ENCODE peak calls at places on chromosome 19, in seven cellular contexts. B is psoas muscle, H is A549, V is retinal pigment epithelial cell, C is astrocyte of the spinal cord, P is GM13976, Y is RWPE1. I is an unnamed sample.

GRCh38 chr19:39557791-39558622 is 18.0 kb upstream of the EID2 start:
- DNase-seq in B (no peak), H (no peak), V (no peak), C (peak; percentile 6), P (peak; percentile 34), Y (no peak), I (peak; percentile 30)

GRCh38 chr19:30214651-30215051 is 157.5 kb upstream of the ZNF536 start:
- DNase-seq in B (no peak), H (no peak), V (no peak), C (no peak), P (no peak), Y (no peak), I (peak; percentile 48)

GRCh38 chr19:57359300-57359699 is 4.1 kb upstream of the TRAPPC2B start:
- DNase-seq in B (no peak), H (no peak), V (no peak), C (no peak), P (no peak), Y (no peak), I (no peak)

GRCh38 chr19:3162418-3163229 is 15.9 kb upstream of the S1PR4 start:
- DNase-seq in B (no peak), H (peak; percentile 53), V (no peak), C (no peak), P (no peak), Y (peak; percentile 79), I (peak; percentile 72)

GRCh38 chr19:35727053-35727955 is 9.5 kb downstream of the KMT2B start:
- DNase-seq in B (no peak), H (no peak), V (no peak), C (no peak), P (no peak), Y (no peak), I (no peak)

GRCh38 chr19:12793290-12794195 is 2.3 kb downstream of the JUNB start:
- DNase-seq in B (peak; percentile 94), H (peak; percentile 78), V (peak; percentile 75), C (peak; percentile 96), P (peak; percentile 94), Y (peak; percentile 92), I (peak; percentile 94)

GRCh38 chr19:38736036-38736412 is 8.2 kb downstream of the CAPN12 start:
- DNase-seq in B (no peak), H (peak; percentile 80), V (no peak), C (no peak), P (peak; percentile 81), Y (no peak), I (peak; percentile 88)

GRCh38 chr19:38635483-38636399 is 11.7 kb upstream of the ACTN4 start:
- DNase-seq in B (no peak), H (no peak), V (no peak), C (no peak), P (no peak), Y (no peak), I (no peak)

GRCh38 chr19:36489920-36490415 is 607 bp upstream of the ZNF566 start:
- DNase-seq in B (no peak), H (peak; percentile 96), V (peak; percentile 88), C (no peak), P (peak; percentile 83), Y (peak; percentile 86), I (peak; percentile 82)

GRCh38 chr19:50272263-50272897 is 56.8 kb downstream of the KCNC3 start:
- DNase-seq in B (no peak), H (no peak), V (no peak), C (no peak), P (no peak), Y (no peak), I (no peak)

GRCh38 chr19:3617463-3617862 is 9.1 kb downstream of the CACTIN start:
- DNase-seq in B (no peak), H (no peak), V (no peak), C (no peak), P (no peak), Y (no peak), I (peak; percentile 32)

GRCh38 chr19:13441810-13442512 is 64.3 kb downstream of the CACNA1A start:
- DNase-seq in B (no peak), H (no peak), V (no peak), C (peak; percentile 44), P (peak; percentile 52), Y (peak; percentile 58), I (peak; percentile 58)

GRCh38 chr19:33397536-33398360 is 24.2 kb downstream of the CEBPG start:
- DNase-seq in B (no peak), H (no peak), V (no peak), C (no peak), P (no peak), Y (no peak), I (no peak)

GRCh38 chr19:18123819-18124218 is 26.2 kb downstream of the MAST3 start:
- DNase-seq in B (no peak), H (no peak), V (no peak), C (no peak), P (no peak), Y (no peak), I (no peak)

GRCh38 chr19:19224852-19225494 is 13.2 kb downstream of the NCAN start:
- DNase-seq in B (peak; percentile 60), H (peak; percentile 92), V (no peak), C (peak; percentile 16), P (peak; percentile 92), Y (peak; percentile 84), I (peak; percentile 85)

GRCh38 chr19:15810335-15810734 is 5.1 kb downstream of the OR10H1 start:
- DNase-seq in B (no peak), H (no peak), V (no peak), C (no peak), P (no peak), Y (peak; percentile 55), I (no peak)

GRCh38 chr19:4032436-4032835 is 24.9 kb downstream of the PIAS4 start:
- DNase-seq in B (no peak), H (no peak), V (no peak), C (no peak), P (no peak), Y (no peak), I (no peak)

GRCh38 chr19:37218592-37218935 is 550 bp downstream of the ZNF383 start:
- DNase-seq in B (no peak), H (no peak), V (no peak), C (peak; percentile 25), P (no peak), Y (no peak), I (peak; percentile 71)

GRCh38 chr19:13985771-13986347 is 20.3 kb downstream of the RFX1 start:
- DNase-seq in B (no peak), H (no peak), V (no peak), C (no peak), P (no peak), Y (no peak), I (peak; percentile 36)

GRCh38 chr19:11284535-11284934 is 11.4 kb upstream of the TSPAN16 start:
- DNase-seq in B (no peak), H (no peak), V (no peak), C (peak; percentile 35), P (no peak), Y (no peak), I (no peak)

GRCh38 chr19:11286312-11286974 is 9.5 kb upstream of the TSPAN16 start:
- DNase-seq in B (no peak), H (no peak), V (no peak), C (peak; percentile 19), P (peak; percentile 31), Y (no peak), I (peak; percentile 10)

GRCh38 chr19:11291415-11291814 is 4.5 kb upstream of the TSPAN16 start:
- DNase-seq in B (no peak), H (no peak), V (no peak), C (no peak), P (no peak), Y (no peak), I (no peak)

GRCh38 chr19:11291991-11292390 is 4.0 kb upstream of the TSPAN16 start:
- DNase-seq in B (no peak), H (no peak), V (no peak), C (no peak), P (no peak), Y (no peak), I (peak; percentile 25)

GRCh38 chr19:11288349-11288748 is 7.6 kb upstream of the TSPAN16 start:
- DNase-seq in B (no peak), H (peak; percentile 25), V (no peak), C (peak; percentile 33), P (peak; percentile 34), Y (peak; percentile 39), I (no peak)
- TF ChIP-seq CTCF in B (peak; percentile 27), H (no peak), V (peak; percentile 71), C (peak; percentile 71), P (no peak), Y (peak; percentile 36), I (peak; percentile 18)

DNA sequence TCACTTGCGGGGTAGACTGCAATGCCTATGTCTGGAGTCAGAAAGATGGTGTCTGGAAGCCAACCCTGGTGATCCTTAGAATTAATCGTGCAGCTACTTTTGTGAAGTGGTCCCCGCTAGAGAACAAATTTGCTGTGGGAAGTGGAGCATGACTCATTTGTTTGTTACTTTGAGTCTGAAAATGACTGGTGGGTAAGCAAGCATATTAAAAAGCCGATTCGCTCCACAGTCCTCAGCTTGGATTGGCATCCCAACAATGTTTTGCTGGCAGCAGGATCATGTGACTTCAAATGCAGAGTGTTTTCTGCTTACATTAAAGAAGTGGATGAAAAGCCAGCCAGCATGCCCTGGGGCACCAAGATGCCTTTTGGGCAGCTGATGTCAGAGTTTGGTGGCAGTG is 9.5 kb upstream of the ERVV-1 start:
- DNase-seq in B (no peak), H (no peak), V (no peak), C (no peak), P (no peak), Y (no peak), I (no peak)
- TF ChIP-seq CTCF in B (no peak), H (no peak), V (no peak), C (no peak), P (no peak), Y (no peak), I (no peak)

GRCh38 chr19:41263850-41264580 is at the start of gene HNRNPUL1:
- DNase-seq in B (peak; percentile 97), H (peak; percentile 100), V (peak; percentile 100), C (peak; percentile 100), P (peak; percentile 99), Y (peak; percentile 100), I (peak; percentile 98)
- TF ChIP-seq CTCF in B (peak; percentile 31), H (peak; percentile 44), V (peak; percentile 38), C (peak; percentile 32), P (peak; percentile 24), Y (no peak), I (no peak)

GRCh38 chr19:48490980-48491792 is 20.4 kb downstream of the LMTK3 start:
- DNase-seq in B (no peak), H (peak; percentile 86), V (no peak), C (no peak), P (peak; percentile 96), Y (peak; percentile 82), I (peak; percentile 74)
- TF ChIP-seq CTCF in B (no peak), H (no peak), V (no peak), C (no peak), P (no peak), Y (no peak), I (no peak)

DNA sequence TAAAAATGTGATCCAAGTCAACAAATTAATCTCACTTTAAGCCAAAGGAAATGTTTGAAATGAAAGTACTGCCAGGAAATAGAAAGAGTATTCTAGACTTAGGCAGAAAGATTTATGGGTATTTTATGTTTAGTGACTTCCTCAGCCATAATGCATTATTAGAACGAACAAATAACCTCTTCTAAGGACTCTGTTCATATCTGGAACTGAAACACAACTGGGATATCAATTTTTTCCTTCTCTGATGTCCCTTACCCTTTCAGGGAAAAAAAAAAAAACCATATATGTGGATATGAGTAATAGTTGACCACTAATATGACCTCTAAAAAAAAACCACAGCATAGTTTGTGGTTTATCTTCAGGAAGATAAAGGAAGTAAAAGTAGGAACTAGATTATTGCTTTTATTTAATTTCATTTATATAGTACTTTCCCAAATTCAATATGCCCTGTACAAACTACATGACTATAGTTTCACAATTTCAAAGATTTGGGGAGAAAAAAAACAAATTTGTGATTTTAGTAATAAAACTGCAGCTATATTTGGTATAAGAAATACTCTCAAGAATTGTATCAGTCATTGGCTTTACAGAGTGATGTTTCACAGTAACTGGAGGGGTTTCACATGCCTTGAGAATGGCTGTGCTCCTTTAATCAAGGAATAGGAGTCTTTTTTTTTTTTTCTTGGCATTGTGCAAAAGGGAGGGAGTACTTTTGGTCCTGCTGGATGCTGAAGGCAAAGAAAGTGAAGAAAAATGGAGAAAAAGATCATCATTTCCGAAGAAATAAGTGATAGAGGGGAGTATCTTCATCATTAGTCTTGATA is 6.6 kb downstream of the ZNF507 start:
- DNase-seq in B (no peak), H (no peak), V (no peak), C (peak; percentile 75), P (no peak), Y (no peak), I (no peak)
- TF ChIP-seq CTCF in B (no peak), H (no peak), V (no peak), C (no peak), P (no peak), Y (no peak), I (no peak)